ENCODE peak calls at places on chromosomes 4 and X, in four cellular contexts. One of them, this sample, is unnamed.
A peak's percentile ranks its signal among the peaks of the same experiment; 100 is the strongest.

GRCh38 chr4:139934336-139934735 is 219.6 kb downstream of the MAML3 start:
- DNase-seq in lower lobe of right lung: no peak
- DNase-seq in substantia nigra: no peak
- DNase-seq in cardiac muscle cell: peak; percentile 33
- DNase-seq in this sample: no peak

GRCh38 chr4:1843852-1844251 is 12.1 kb downstream of the LETM1 start:
- DNase-seq in substantia nigra: no peak
- DNase-seq in lower lobe of right lung: no peak
- DNase-seq in cardiac muscle cell: peak; percentile 88
- DNase-seq in this sample: no peak

GRCh38 chr4:134132086-134132783 is 69.4 kb downstream of the PABPC4L start:
- DNase-seq in cardiac muscle cell: no peak
- DNase-seq in substantia nigra: no peak
- DNase-seq in lower lobe of right lung: no peak
- DNase-seq in this sample: no peak

GRCh38 chrX:13937370-13938052 is 92.2 kb downstream of the GEMIN8 start:
- DNase-seq in lower lobe of right lung: no peak
- DNase-seq in substantia nigra: no peak
- DNase-seq in cardiac muscle cell: peak; percentile 60
- DNase-seq in this sample: no peak

GRCh38 chr4:41656572-41657301 is 91.8 kb downstream of the PHOX2B start:
- DNase-seq in cardiac muscle cell: no peak
- DNase-seq in lower lobe of right lung: no peak
- DNase-seq in substantia nigra: peak; percentile 24
- DNase-seq in this sample: no peak

GRCh38 chrX:17668929-17669328 is 68.4 kb upstream of the SCML1 start:
- DNase-seq in substantia nigra: no peak
- DNase-seq in lower lobe of right lung: no peak
- DNase-seq in cardiac muscle cell: no peak
- DNase-seq in this sample: no peak

GRCh38 chrX:139025822-139026221 is 314.3 kb upstream of the FGF13 start:
- DNase-seq in cardiac muscle cell: no peak
- DNase-seq in lower lobe of right lung: no peak
- DNase-seq in substantia nigra: no peak
- DNase-seq in this sample: no peak

GRCh38 chrX:68920541-68920940 is 91.7 kb downstream of the EFNB1 start:
- DNase-seq in lower lobe of right lung: no peak
- DNase-seq in cardiac muscle cell: peak; percentile 60
- DNase-seq in substantia nigra: no peak
- DNase-seq in this sample: no peak

GRCh38 chr4:1002131-1002630 is 9.0 kb upstream of the SLC26A1 start:
- DNase-seq in substantia nigra: no peak
- DNase-seq in lower lobe of right lung: peak; percentile 76
- DNase-seq in cardiac muscle cell: peak; percentile 61
- DNase-seq in this sample: no peak

GRCh38 chr4:104128850-104129213 is 365.9 kb downstream of the CXXC4 start:
- DNase-seq in substantia nigra: no peak
- DNase-seq in cardiac muscle cell: no peak
- DNase-seq in lower lobe of right lung: no peak
- DNase-seq in this sample: no peak

GRCh38 chr4:80186666-80187065 is 10.6 kb upstream of the PRDM8 start:
- DNase-seq in cardiac muscle cell: no peak
- DNase-seq in substantia nigra: peak; percentile 11
- DNase-seq in lower lobe of right lung: no peak
- DNase-seq in this sample: no peak

GRCh38 chr4:136680271-136680670 is 852.0 kb downstream of the PCDH18 start:
- DNase-seq in cardiac muscle cell: no peak
- DNase-seq in substantia nigra: no peak
- DNase-seq in lower lobe of right lung: no peak
- DNase-seq in this sample: no peak

GRCh38 chrX:49282647-49283011 is 13.0 kb downstream of the PPP1R3F start:
- DNase-seq in lower lobe of right lung: no peak
- DNase-seq in substantia nigra: no peak
- DNase-seq in cardiac muscle cell: peak; percentile 49
- DNase-seq in this sample: no peak

GRCh38 chr4:59200992-59201391 is 1999.1 kb upstream of the ADGRL3 start:
- DNase-seq in substantia nigra: no peak
- DNase-seq in cardiac muscle cell: no peak
- DNase-seq in lower lobe of right lung: no peak
- DNase-seq in this sample: no peak

GRCh38 chr4:153137168-153137567 is 67.1 kb upstream of the TRIM2 start:
- DNase-seq in cardiac muscle cell: peak; percentile 90
- DNase-seq in substantia nigra: no peak
- DNase-seq in lower lobe of right lung: no peak
- DNase-seq in this sample: no peak

GRCh38 chr4:6460876-6461275 is 11.5 kb downstream of the PPP2R2C start:
- DNase-seq in cardiac muscle cell: no peak
- DNase-seq in lower lobe of right lung: no peak
- DNase-seq in substantia nigra: no peak
- DNase-seq in this sample: no peak

GRCh38 chr4:173319696-173320095 is 14.5 kb downstream of the HMGB2 start:
- DNase-seq in lower lobe of right lung: no peak
- DNase-seq in cardiac muscle cell: peak; percentile 79
- DNase-seq in substantia nigra: no peak
- DNase-seq in this sample: no peak

GRCh38 chrX:3066555-3066954 is 25.3 kb downstream of the ARSF start:
- DNase-seq in lower lobe of right lung: no peak
- DNase-seq in cardiac muscle cell: peak; percentile 32
- DNase-seq in substantia nigra: no peak
- DNase-seq in this sample: no peak

GRCh38 chr4:107115185-107115847 is 79.2 kb upstream of the DKK2 start:
- DNase-seq in cardiac muscle cell: peak; percentile 22
- DNase-seq in lower lobe of right lung: no peak
- DNase-seq in substantia nigra: no peak
- DNase-seq in this sample: peak; percentile 72

GRCh38 chr4:84177831-84178230 is 321.3 kb downstream of the NKX6-1 start:
- DNase-seq in lower lobe of right lung: no peak
- DNase-seq in substantia nigra: no peak
- DNase-seq in cardiac muscle cell: no peak
- DNase-seq in this sample: no peak

GRCh38 chrX:20487227-20487626 is 220.5 kb upstream of the RPS6KA3 start:
- DNase-seq in substantia nigra: no peak
- DNase-seq in lower lobe of right lung: no peak
- DNase-seq in cardiac muscle cell: peak; percentile 27
- DNase-seq in this sample: no peak

GRCh38 chrX:6226053-6226645 is 2.5 kb downstream of the NLGN4X start:
- DNase-seq in substantia nigra: peak; percentile 10
- DNase-seq in lower lobe of right lung: no peak
- DNase-seq in cardiac muscle cell: no peak
- DNase-seq in this sample: no peak

GRCh38 chr4:83356899-83357661 is 22.4 kb upstream of the HPSE start:
- DNase-seq in cardiac muscle cell: peak; percentile 96
- DNase-seq in substantia nigra: no peak
- DNase-seq in lower lobe of right lung: no peak
- DNase-seq in this sample: no peak

GRCh38 chr4:176340871-176341685 is 21.3 kb downstream of the SPCS3 start:
- DNase-seq in lower lobe of right lung: no peak
- DNase-seq in cardiac muscle cell: peak; percentile 75
- DNase-seq in substantia nigra: no peak
- DNase-seq in this sample: no peak

GRCh38 chr4:56803473-56803872 is 18.0 kb downstream of the SPINK2 start:
- DNase-seq in substantia nigra: no peak
- DNase-seq in cardiac muscle cell: peak; percentile 13
- DNase-seq in lower lobe of right lung: no peak
- DNase-seq in this sample: no peak

This sample was measured in NCI-H1930.